ENCODE peak calls at places on chromosomes 3 and 15, in seven cellular contexts. X is mesendoderm, A is mesenchymal stem cell, Z is IMR-90, P is H9, H is trophoblast cell, F is H1. Y is an unnamed sample.

GRCh38 chr15:100897873-100898490 is 18.4 kb downstream of the ALDH1A3 start:
- DNase-seq in A (no peak), F (no peak), P (no peak), Z (no peak), X (no peak), H (no peak), Y (no peak)

GRCh38 chr15:38842991-38843610 is 278.5 kb upstream of the RASGRP1 start:
- DNase-seq in F (no peak), H (no peak), P (no peak), Z (peak; percentile 28), X (no peak), A (peak; percentile 23), Y (no peak)

GRCh38 chr3:158167737-158168469 is 58.0 kb downstream of the RSRC1 start:
- DNase-seq in H (peak; percentile 37), P (no peak), F (no peak), X (peak; percentile 27), A (peak; percentile 93), Z (peak; percentile 98), Y (no peak)

GRCh38 chr3:117788086-117788485 is 1078.5 kb downstream of the TUSC7 start:
- DNase-seq in X (peak; percentile 30), P (no peak), A (peak; percentile 43), F (no peak), Z (peak; percentile 90), H (no peak), Y (no peak)

GRCh38 chr3:89851974-89852621 is 744.7 kb downstream of the EPHA3 start:
- DNase-seq in H (peak; percentile 17), P (peak; percentile 84), A (peak; percentile 60), F (peak; percentile 83), Z (peak; percentile 14), X (peak; percentile 90), Y (peak; percentile 67)

GRCh38 chr3:114899186-114899931 is 247.7 kb downstream of the ZBTB20 start:
- DNase-seq in Z (no peak), P (no peak), F (no peak), X (no peak), A (no peak), H (peak; percentile 53), Y (no peak)

GRCh38 chr3:30231277-30232141 is 374.9 kb upstream of the TGFBR2 start:
- DNase-seq in A (peak; percentile 76), F (no peak), X (peak; percentile 22), P (no peak), H (no peak), Z (peak; percentile 46), Y (no peak)

GRCh38 chr3:134327594-134327975 is 46.7 kb downstream of the AMOTL2 start:
- DNase-seq in Z (peak; percentile 83), A (peak; percentile 79), P (no peak), X (no peak), F (no peak), H (peak; percentile 75), Y (no peak)

GRCh38 chr3:79039192-79039591 is 728.6 kb downstream of the ROBO1 start:
- DNase-seq in A (peak; percentile 18), F (no peak), Z (peak; percentile 60), P (no peak), X (no peak), H (peak; percentile 72), Y (no peak)

GRCh38 chr3:79040091-79040490 is 727.7 kb downstream of the ROBO1 start:
- DNase-seq in P (no peak), X (no peak), F (no peak), H (no peak), Z (no peak), A (no peak), Y (no peak)

GRCh38 chr3:79038636-79039035 is 729.2 kb downstream of the ROBO1 start:
- DNase-seq in P (no peak), F (no peak), Z (no peak), A (no peak), H (no peak), X (peak; percentile 8), Y (no peak)

GRCh38 chr3:79041621-79042020 is 726.2 kb downstream of the ROBO1 start:
- DNase-seq in X (no peak), H (no peak), F (no peak), P (no peak), Z (no peak), A (no peak), Y (no peak)

DNA sequence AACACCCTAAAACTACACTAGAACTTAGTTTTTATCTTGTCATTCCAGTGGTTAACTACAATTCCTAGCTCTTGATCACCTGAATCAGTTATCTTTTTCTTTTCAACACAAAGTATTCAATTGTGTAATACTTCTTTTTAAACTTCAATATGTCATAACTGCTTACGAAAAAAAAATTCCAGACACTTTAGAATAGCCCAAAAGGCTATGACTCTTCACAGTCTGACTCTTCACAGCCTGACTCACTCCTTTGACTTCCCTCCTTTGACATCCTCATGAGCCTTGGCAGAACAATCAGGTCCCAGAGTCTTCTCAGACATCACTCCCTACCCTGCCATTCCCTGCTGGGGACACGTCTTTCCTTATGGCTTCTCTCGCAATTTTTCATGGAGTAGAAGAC is 727.1 kb downstream of the ROBO1 start:
- DNase-seq in H (peak; percentile 91), A (peak; percentile 66), P (no peak), Z (peak; percentile 91), X (no peak), F (no peak), Y (no peak)
- H4K8ac ChIP-seq in H (no peak overlapping the region), A (no peak overlapping the region), P (no peak overlapping the region), Z (no peak overlapping the region), X (no peak overlapping the region), F (no peak overlapping the region), Y (no peak overlapping the region)

GRCh38 chr3:73498764-73499622 is 125.7 kb downstream of the PDZRN3 start:
- DNase-seq in X (no peak), P (no peak), F (no peak), A (no peak), Z (peak; percentile 43), H (peak; percentile 97), Y (no peak)

GRCh38 chr3:73490453-73491311 is 134.1 kb downstream of the PDZRN3 start:
- DNase-seq in A (no peak), Z (peak; percentile 70), P (peak; percentile 69), X (peak; percentile 93), H (peak; percentile 35), F (no peak), Y (no peak)

GRCh38 chr3:73497646-73498406 is 126.9 kb downstream of the PDZRN3 start:
- DNase-seq in F (no peak), H (no peak), X (no peak), A (no peak), P (no peak), Z (no peak), Y (no peak)

GRCh38 chr3:73493543-73494314 is 131.0 kb downstream of the PDZRN3 start:
- DNase-seq in A (peak; percentile 30), X (peak; percentile 68), F (no peak), P (no peak), Z (peak; percentile 75), H (peak; percentile 74), Y (no peak)
- H3K18ac ChIP-seq in A (no peak overlapping the region), X (peak overlapping the region; percentile 40), F (no peak overlapping the region), P (no peak overlapping the region), Z (peak overlapping the region; percentile 59), H (no peak overlapping the region), Y (no peak overlapping the region)

GRCh38 chr3:13207578-13207922 is 134.3 kb upstream of the IQSEC1 start:
- DNase-seq in Z (no peak), H (no peak), A (no peak), X (no peak), F (no peak), P (no peak), Y (no peak)

GRCh38 chr3:13205567-13206143 is 132.4 kb upstream of the IQSEC1 start:
- DNase-seq in A (no peak), P (no peak), F (no peak), X (no peak), Z (no peak), H (no peak), Y (no peak)

GRCh38 chr3:13207975-13208705 is 134.9 kb upstream of the IQSEC1 start:
- DNase-seq in A (no peak), H (no peak), P (no peak), F (no peak), Z (no peak), X (no peak), Y (no peak)

GRCh38 chr3:13208706-13209295 is 135.6 kb upstream of the IQSEC1 start:
- DNase-seq in Z (no peak), P (no peak), X (no peak), H (no peak), A (no peak), F (no peak), Y (no peak)

DNA sequence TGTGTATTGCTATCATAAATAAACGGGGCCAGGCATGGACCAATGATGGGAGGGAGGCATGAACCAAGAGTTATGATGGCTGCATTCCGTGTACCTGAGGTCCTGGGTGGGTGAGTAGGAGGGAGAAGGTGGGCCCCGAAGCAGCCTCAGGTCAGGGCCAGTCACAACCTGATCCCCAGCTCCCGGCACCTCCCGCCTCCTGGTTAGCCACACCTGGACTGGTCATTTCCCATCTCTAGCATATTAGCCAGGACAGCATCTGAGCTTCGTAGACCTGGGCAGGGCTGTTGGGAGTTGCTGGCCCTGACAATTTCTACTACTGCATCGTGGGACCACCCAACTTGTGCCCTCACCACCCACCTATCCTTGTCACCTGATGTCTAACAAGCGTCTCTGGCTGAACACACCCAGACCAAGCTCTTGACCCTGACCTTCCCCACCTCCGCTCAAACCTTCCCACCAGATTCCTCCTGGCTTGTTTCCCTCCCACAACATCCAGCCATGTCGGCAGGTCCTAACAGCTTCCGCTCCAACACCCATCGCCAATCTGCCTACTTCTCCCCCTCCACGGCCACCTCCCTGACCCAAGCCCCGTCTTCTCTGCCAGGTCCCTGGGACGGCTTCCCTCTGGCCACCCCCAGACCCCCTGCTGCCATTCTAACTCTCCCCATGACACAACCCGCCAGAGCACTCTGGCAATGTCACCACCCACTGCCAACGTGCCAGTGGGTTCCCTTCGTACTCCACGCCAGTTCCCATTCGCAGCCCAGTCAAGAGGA is 133.8 kb upstream of the IQSEC1 start:
- DNase-seq in P (no peak), Z (no peak), A (no peak), F (no peak), H (no peak), X (no peak), Y (no peak)
- H4K8ac ChIP-seq in P (no peak overlapping the region), Z (no peak overlapping the region), A (no peak overlapping the region), F (no peak overlapping the region), H (no peak overlapping the region), X (no peak overlapping the region), Y (no peak overlapping the region)

GRCh38 chr3:128318275-128318920 is 148.3 kb downstream of the DNAJB8 start:
- DNase-seq in F (no peak), Z (no peak), H (no peak), P (peak; percentile 29), A (no peak), X (no peak), Y (no peak)

GRCh38 chr3:128313936-128314335 is 152.8 kb downstream of the DNAJB8 start:
- DNase-seq in A (peak; percentile 6), P (peak; percentile 4), H (no peak), Z (no peak), X (no peak), F (no peak), Y (no peak)

GRCh38 chr3:128317698-128318231 is 148.9 kb downstream of the DNAJB8 start:
- DNase-seq in F (peak; percentile 44), H (no peak), P (peak; percentile 42), X (peak; percentile 11), Z (no peak), A (no peak), Y (no peak)

GRCh38 chr3:128317101-128317697 is 149.5 kb downstream of the DNAJB8 start:
- DNase-seq in Z (no peak), H (no peak), A (no peak), X (no peak), F (peak; percentile 22), P (peak; percentile 23), Y (no peak)

DNA sequence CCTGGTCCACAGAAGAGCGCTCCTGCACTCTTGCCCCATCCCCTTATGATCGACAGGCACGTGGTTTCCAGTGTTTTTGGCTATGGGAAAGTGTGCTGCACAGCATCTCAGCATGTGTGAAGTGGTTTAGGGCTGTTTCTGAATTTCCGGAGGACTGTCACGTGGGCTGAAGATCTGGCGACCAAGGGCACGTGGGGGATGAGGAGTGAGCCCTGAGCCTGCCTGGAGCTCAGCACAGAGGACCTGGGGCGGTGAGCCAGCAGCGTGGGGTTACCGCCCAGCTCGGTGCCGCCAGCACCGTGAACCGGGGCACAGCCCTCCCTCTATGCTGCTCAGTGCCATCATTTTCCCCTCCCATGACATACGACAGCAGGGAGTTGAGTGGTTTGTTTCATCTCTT is 150.2 kb downstream of the DNAJB8 start:
- DNase-seq in Z (no peak), F (peak; percentile 40), H (no peak), P (peak; percentile 17), A (no peak), X (no peak), Y (no peak)
- H3K18ac ChIP-seq in Z (no peak overlapping the region), F (no peak overlapping the region), H (no peak overlapping the region), P (no peak overlapping the region), A (no peak overlapping the region), X (no peak overlapping the region), Y (peak overlapping the region; percentile 66)

Y was measured in neuronal stem cell.